ENCODE peak calls at places on chromosomes 5 and 9, in nine cellular contexts. One of them, this sample, is unnamed.
A peak's percentile ranks its signal among the peaks of the same experiment; 100 is the strongest.

GRCh38 chr5:106940986-106941385 is 729.8 kb downstream of the EFNA5 start:
- DNase-seq in HepG2: peak; percentile 6
- DNase-seq in CD4-positive, alpha-beta T cell: no peak
- DNase-seq in esophagus squamous epithelium: no peak
- DNase-seq in RWPE1: no peak
- DNase-seq in tibial artery: no peak
- DNase-seq in upper lobe of right lung: no peak
- DNase-seq in body of pancreas: peak; percentile 29
- DNase-seq in right atrium auricular region: no peak
- DNase-seq in this sample: no peak

GRCh38 chr9:36436909-36437308 is 36.8 kb upstream of the RNF38 start:
- DNase-seq in CD4-positive, alpha-beta T cell: no peak
- DNase-seq in upper lobe of right lung: peak; percentile 82
- DNase-seq in HepG2: no peak
- DNase-seq in right atrium auricular region: no peak
- DNase-seq in esophagus squamous epithelium: no peak
- DNase-seq in tibial artery: no peak
- DNase-seq in body of pancreas: peak; percentile 26
- DNase-seq in RWPE1: no peak
- DNase-seq in this sample: no peak

GRCh38 chr5:61600141-61600480 is 268.1 kb downstream of the ZSWIM6 start:
- DNase-seq in body of pancreas: no peak
- DNase-seq in HepG2: no peak
- DNase-seq in right atrium auricular region: no peak
- DNase-seq in tibial artery: no peak
- DNase-seq in RWPE1: no peak
- DNase-seq in upper lobe of right lung: no peak
- DNase-seq in CD4-positive, alpha-beta T cell: no peak
- DNase-seq in esophagus squamous epithelium: no peak
- DNase-seq in this sample: no peak

GRCh38 chr5:74145904-74146303 is 494.6 kb downstream of the ENC1 start:
- DNase-seq in tibial artery: no peak
- DNase-seq in upper lobe of right lung: no peak
- DNase-seq in esophagus squamous epithelium: no peak
- DNase-seq in HepG2: no peak
- DNase-seq in RWPE1: no peak
- DNase-seq in right atrium auricular region: no peak
- DNase-seq in CD4-positive, alpha-beta T cell: no peak
- DNase-seq in body of pancreas: no peak
- DNase-seq in this sample: no peak

GRCh38 chr5:35736280-35736679 is 118.6 kb downstream of the SPEF2 start:
- DNase-seq in RWPE1: no peak
- DNase-seq in right atrium auricular region: no peak
- DNase-seq in body of pancreas: no peak
- DNase-seq in upper lobe of right lung: no peak
- DNase-seq in esophagus squamous epithelium: no peak
- DNase-seq in HepG2: no peak
- DNase-seq in CD4-positive, alpha-beta T cell: no peak
- DNase-seq in tibial artery: no peak
- DNase-seq in this sample: no peak

GRCh38 chr5:80973027-80973426 is 12.9 kb downstream of the RASGRF2 start:
- DNase-seq in HepG2: no peak
- DNase-seq in RWPE1: no peak
- DNase-seq in esophagus squamous epithelium: no peak
- DNase-seq in body of pancreas: no peak
- DNase-seq in right atrium auricular region: no peak
- DNase-seq in tibial artery: no peak
- DNase-seq in upper lobe of right lung: no peak
- DNase-seq in CD4-positive, alpha-beta T cell: no peak
- DNase-seq in this sample: no peak

GRCh38 chr9:96087669-96088299 is 212.3 kb downstream of the ERCC6L2 start:
- DNase-seq in esophagus squamous epithelium: no peak
- DNase-seq in upper lobe of right lung: no peak
- DNase-seq in right atrium auricular region: no peak
- DNase-seq in RWPE1: no peak
- DNase-seq in CD4-positive, alpha-beta T cell: no peak
- DNase-seq in HepG2: no peak
- DNase-seq in tibial artery: no peak
- DNase-seq in body of pancreas: peak; percentile 53
- DNase-seq in this sample: no peak

GRCh38 chr5:173753307-173754168 is 134.6 kb upstream of the CPEB4 start:
- DNase-seq in right atrium auricular region: no peak
- DNase-seq in tibial artery: no peak
- DNase-seq in HepG2: peak; percentile 82
- DNase-seq in upper lobe of right lung: peak; percentile 73
- DNase-seq in RWPE1: no peak
- DNase-seq in esophagus squamous epithelium: no peak
- DNase-seq in CD4-positive, alpha-beta T cell: no peak
- DNase-seq in body of pancreas: no peak
- DNase-seq in this sample: peak; percentile 48

DNA sequence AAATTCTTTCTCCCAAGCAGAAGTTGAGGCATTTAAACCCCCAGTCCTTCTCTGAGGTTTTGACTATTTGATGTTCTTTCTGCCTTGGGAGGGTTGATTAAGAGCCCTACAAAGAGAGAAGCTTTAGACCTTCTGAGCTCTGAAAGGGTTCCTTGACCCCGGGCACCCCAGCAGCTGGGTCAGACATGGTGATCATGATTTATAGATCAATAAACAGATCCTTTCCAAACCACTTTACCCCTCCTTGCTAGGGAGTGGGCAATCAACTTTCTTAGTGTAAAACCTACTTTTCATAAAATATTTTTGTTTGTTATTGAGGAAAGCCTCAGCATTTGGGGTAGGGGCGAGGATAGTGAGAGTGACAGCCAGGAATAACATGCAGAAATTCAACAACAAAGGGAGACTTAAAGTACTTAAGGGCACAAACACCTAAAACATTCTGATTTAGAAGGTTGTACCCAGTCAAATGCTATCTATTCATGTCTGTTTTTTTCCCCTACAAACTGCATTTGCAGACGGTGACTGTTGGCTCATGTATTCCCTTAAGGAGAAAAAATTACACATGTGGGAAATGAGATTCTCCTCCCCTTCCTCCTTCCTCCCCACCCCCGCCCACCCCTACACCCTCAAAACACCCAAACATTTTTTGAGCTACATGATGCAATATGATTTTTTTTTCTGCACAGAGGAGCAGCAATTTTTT is 117.7 kb downstream of the PRDM6 start:
- DNase-seq in upper lobe of right lung: no peak
- DNase-seq in CD4-positive, alpha-beta T cell: no peak
- DNase-seq in HepG2: no peak
- DNase-seq in tibial artery: no peak
- DNase-seq in right atrium auricular region: no peak
- DNase-seq in RWPE1: no peak
- DNase-seq in esophagus squamous epithelium: no peak
- DNase-seq in body of pancreas: no peak
- DNase-seq in this sample: no peak
- H3K27ac ChIP-seq in upper lobe of right lung: no peak overlapping the region
- H3K27ac ChIP-seq in CD4-positive, alpha-beta T cell: no peak overlapping the region
- H3K27ac ChIP-seq in HepG2: no peak overlapping the region
- H3K27ac ChIP-seq in tibial artery: peak overlapping the region; percentile 73
- H3K27ac ChIP-seq in right atrium auricular region: no peak overlapping the region
- H3K27ac ChIP-seq in RWPE1: no peak overlapping the region
- H3K27ac ChIP-seq in esophagus squamous epithelium: no peak overlapping the region
- H3K27ac ChIP-seq in body of pancreas: no peak overlapping the region
- H3K27ac ChIP-seq in this sample: no peak overlapping the region

GRCh38 chr5:14667290-14667689 is 2.8 kb downstream of the OTULIN start:
- DNase-seq in CD4-positive, alpha-beta T cell: no peak
- DNase-seq in right atrium auricular region: no peak
- DNase-seq in tibial artery: no peak
- DNase-seq in esophagus squamous epithelium: no peak
- DNase-seq in RWPE1: no peak
- DNase-seq in body of pancreas: no peak
- DNase-seq in upper lobe of right lung: no peak
- DNase-seq in HepG2: no peak
- DNase-seq in this sample: no peak

GRCh38 chr5:14667770-14668169 is 3.3 kb downstream of the OTULIN start:
- DNase-seq in tibial artery: no peak
- DNase-seq in body of pancreas: no peak
- DNase-seq in right atrium auricular region: no peak
- DNase-seq in HepG2: no peak
- DNase-seq in RWPE1: no peak
- DNase-seq in upper lobe of right lung: no peak
- DNase-seq in CD4-positive, alpha-beta T cell: no peak
- DNase-seq in esophagus squamous epithelium: no peak
- DNase-seq in this sample: no peak

GRCh38 chr5:14664270-14665109 is at the start of gene OTULIN:
- DNase-seq in tibial artery: peak; percentile 87
- DNase-seq in right atrium auricular region: peak; percentile 90
- DNase-seq in CD4-positive, alpha-beta T cell: peak; percentile 62
- DNase-seq in RWPE1: peak; percentile 96
- DNase-seq in esophagus squamous epithelium: peak; percentile 38
- DNase-seq in HepG2: peak; percentile 79
- DNase-seq in body of pancreas: peak; percentile 92
- DNase-seq in upper lobe of right lung: peak; percentile 96
- DNase-seq in this sample: peak; percentile 71

GRCh38 chr5:14665110-14665822 is 748 bp downstream of the OTULIN start:
- DNase-seq in HepG2: peak; percentile 70
- DNase-seq in RWPE1: peak; percentile 39
- DNase-seq in right atrium auricular region: no peak
- DNase-seq in tibial artery: no peak
- DNase-seq in CD4-positive, alpha-beta T cell: no peak
- DNase-seq in body of pancreas: peak; percentile 56
- DNase-seq in upper lobe of right lung: peak; percentile 69
- DNase-seq in esophagus squamous epithelium: no peak
- DNase-seq in this sample: no peak

GRCh38 chr5:14665949-14666741 is 1.6 kb downstream of the OTULIN start:
- DNase-seq in RWPE1: peak; percentile 55
- DNase-seq in esophagus squamous epithelium: no peak
- DNase-seq in tibial artery: no peak
- DNase-seq in body of pancreas: peak; percentile 24
- DNase-seq in upper lobe of right lung: peak; percentile 64
- DNase-seq in HepG2: peak; percentile 41
- DNase-seq in right atrium auricular region: no peak
- DNase-seq in CD4-positive, alpha-beta T cell: peak; percentile 25
- DNase-seq in this sample: no peak
- TF ChIP-seq CTCF in RWPE1: no peak
- TF ChIP-seq CTCF in esophagus squamous epithelium: peak; percentile 18
- TF ChIP-seq CTCF in tibial artery: no peak
- TF ChIP-seq CTCF in body of pancreas: peak; percentile 32
- TF ChIP-seq CTCF in upper lobe of right lung: no peak
- TF ChIP-seq CTCF in HepG2: no peak
- TF ChIP-seq CTCF in right atrium auricular region: no peak
- TF ChIP-seq CTCF in CD4-positive, alpha-beta T cell: peak; percentile 35
- TF ChIP-seq CTCF in this sample: no peak

GRCh38 chr9:100213730-100214477 is 114.9 kb downstream of the INVS start:
- DNase-seq in esophagus squamous epithelium: no peak
- DNase-seq in tibial artery: no peak
- DNase-seq in right atrium auricular region: no peak
- DNase-seq in body of pancreas: no peak
- DNase-seq in RWPE1: no peak
- DNase-seq in upper lobe of right lung: no peak
- DNase-seq in HepG2: no peak
- DNase-seq in CD4-positive, alpha-beta T cell: no peak
- DNase-seq in this sample: peak; percentile 13
- H3K27ac ChIP-seq in esophagus squamous epithelium: no peak overlapping the region
- H3K27ac ChIP-seq in tibial artery: no peak overlapping the region
- H3K27ac ChIP-seq in right atrium auricular region: no peak overlapping the region
- H3K27ac ChIP-seq in body of pancreas: no peak overlapping the region
- H3K27ac ChIP-seq in RWPE1: no peak overlapping the region
- H3K27ac ChIP-seq in upper lobe of right lung: no peak overlapping the region
- H3K27ac ChIP-seq in HepG2: no peak overlapping the region
- H3K27ac ChIP-seq in CD4-positive, alpha-beta T cell: no peak overlapping the region
- H3K27ac ChIP-seq in this sample: no peak overlapping the region

DNA sequence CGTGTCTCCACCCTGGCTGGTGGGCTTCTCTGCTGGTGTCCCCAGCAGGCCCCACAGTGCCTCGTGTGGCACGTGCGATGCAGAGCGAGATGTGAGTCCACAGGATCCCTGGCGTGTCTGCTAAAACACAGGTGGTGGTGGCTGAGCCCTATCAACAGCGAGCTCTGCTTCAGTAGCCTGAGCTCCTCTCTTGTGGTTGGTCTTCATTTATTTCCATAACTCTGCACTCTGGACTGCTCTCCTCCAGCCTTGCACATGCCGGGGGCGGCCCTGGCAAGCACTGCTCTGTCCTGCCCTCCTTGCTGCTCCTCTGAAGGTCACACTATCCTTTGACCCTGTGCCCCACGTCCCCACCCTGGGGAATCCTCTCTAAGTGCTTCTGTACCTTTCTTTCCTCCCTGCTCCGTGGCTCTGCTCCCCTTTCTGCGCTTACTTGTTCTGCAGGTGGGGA is 59.2 kb downstream of the NSUN2 start:
- DNase-seq in RWPE1: no peak
- DNase-seq in HepG2: no peak
- DNase-seq in esophagus squamous epithelium: no peak
- DNase-seq in body of pancreas: no peak
- DNase-seq in CD4-positive, alpha-beta T cell: no peak
- DNase-seq in upper lobe of right lung: no peak
- DNase-seq in tibial artery: no peak
- DNase-seq in right atrium auricular region: peak; percentile 47
- DNase-seq in this sample: no peak
- TF ChIP-seq CTCF in RWPE1: no peak
- TF ChIP-seq CTCF in HepG2: no peak
- TF ChIP-seq CTCF in esophagus squamous epithelium: no peak
- TF ChIP-seq CTCF in body of pancreas: no peak
- TF ChIP-seq CTCF in CD4-positive, alpha-beta T cell: no peak
- TF ChIP-seq CTCF in upper lobe of right lung: no peak
- TF ChIP-seq CTCF in tibial artery: no peak
- TF ChIP-seq CTCF in right atrium auricular region: no peak
- TF ChIP-seq CTCF in this sample: no peak

GRCh38 chr5:72509401-72509800 is 2.2 kb upstream of the ZNF366 start:
- DNase-seq in HepG2: no peak
- DNase-seq in tibial artery: peak; percentile 77
- DNase-seq in CD4-positive, alpha-beta T cell: no peak
- DNase-seq in RWPE1: no peak
- DNase-seq in esophagus squamous epithelium: no peak
- DNase-seq in body of pancreas: no peak
- DNase-seq in upper lobe of right lung: no peak
- DNase-seq in right atrium auricular region: peak; percentile 88
- DNase-seq in this sample: no peak

GRCh38 chr5:72510610-72511121 is 3.5 kb upstream of the ZNF366 start:
- DNase-seq in tibial artery: peak; percentile 42
- DNase-seq in CD4-positive, alpha-beta T cell: no peak
- DNase-seq in upper lobe of right lung: no peak
- DNase-seq in HepG2: no peak
- DNase-seq in right atrium auricular region: peak; percentile 76
- DNase-seq in RWPE1: peak; percentile 39
- DNase-seq in esophagus squamous epithelium: no peak
- DNase-seq in body of pancreas: no peak
- DNase-seq in this sample: peak; percentile 47

GRCh38 chr5:72515211-72515610 is 8.0 kb upstream of the ZNF366 start:
- DNase-seq in tibial artery: no peak
- DNase-seq in CD4-positive, alpha-beta T cell: no peak
- DNase-seq in right atrium auricular region: no peak
- DNase-seq in HepG2: no peak
- DNase-seq in upper lobe of right lung: no peak
- DNase-seq in RWPE1: no peak
- DNase-seq in body of pancreas: no peak
- DNase-seq in esophagus squamous epithelium: no peak
- DNase-seq in this sample: no peak

GRCh38 chr5:72511371-72512178 is 4.4 kb upstream of the ZNF366 start:
- DNase-seq in HepG2: no peak
- DNase-seq in RWPE1: peak; percentile 22
- DNase-seq in body of pancreas: no peak
- DNase-seq in CD4-positive, alpha-beta T cell: no peak
- DNase-seq in upper lobe of right lung: no peak
- DNase-seq in esophagus squamous epithelium: no peak
- DNase-seq in tibial artery: no peak
- DNase-seq in right atrium auricular region: no peak
- DNase-seq in this sample: no peak

GRCh38 chr5:72512179-72512860 is 5.1 kb upstream of the ZNF366 start:
- DNase-seq in CD4-positive, alpha-beta T cell: no peak
- DNase-seq in tibial artery: no peak
- DNase-seq in upper lobe of right lung: no peak
- DNase-seq in right atrium auricular region: no peak
- DNase-seq in RWPE1: no peak
- DNase-seq in body of pancreas: no peak
- DNase-seq in HepG2: no peak
- DNase-seq in esophagus squamous epithelium: no peak
- DNase-seq in this sample: no peak
- H3K27ac ChIP-seq in CD4-positive, alpha-beta T cell: no peak overlapping the region
- H3K27ac ChIP-seq in tibial artery: no peak overlapping the region
- H3K27ac ChIP-seq in upper lobe of right lung: no peak overlapping the region
- H3K27ac ChIP-seq in right atrium auricular region: no peak overlapping the region
- H3K27ac ChIP-seq in RWPE1: no peak overlapping the region
- H3K27ac ChIP-seq in body of pancreas: no peak overlapping the region
- H3K27ac ChIP-seq in HepG2: no peak overlapping the region
- H3K27ac ChIP-seq in esophagus squamous epithelium: no peak overlapping the region
- H3K27ac ChIP-seq in this sample: no peak overlapping the region

This sample was measured in AG04450.